ENCODE peak calls at places on chromosomes 11 and 22, in four cellular contexts. H is pancreas; J is CD8-positive, alpha-beta T cell; V is right lobe of liver. T is an unnamed sample. For H3K9me3, the result is how much of the 10 kb centered on the place peaks cover.

GRCh38 chr22:41739576-41739975 is 40.3 kb downstream of the MEI1 start:
- DNase-seq in H (no peak), J (no peak), V (no peak), T (no peak)

GRCh38 chr11:60924906-60925684 is 835 bp downstream of the TMEM132A start:
- DNase-seq in H (no peak), J (no peak), V (no peak), T (no peak)

GRCh38 chr11:102279641-102280170 is 37.6 kb upstream of the BIRC3 start:
- DNase-seq in H (no peak), J (no peak), V (no peak), T (no peak)

GRCh38 chr11:103170865-103171264 is 61.6 kb downstream of the DYNC2H1 start:
- DNase-seq in H (no peak), J (no peak), V (no peak), T (no peak)

GRCh38 chr11:64226507-64227051 is 505 bp downstream of the NUDT22 start:
- DNase-seq in H (peak), J (no peak), V (peak), T (peak)

GRCh38 chr22:33542153-33542552 is 378.1 kb downstream of the LARGE1 start:
- DNase-seq in H (no peak), J (no peak), V (peak), T (no peak)

GRCh38 chr22:30422481-30423295 is 2.9 kb upstream of the MTFP1 start:
- DNase-seq in H (peak), J (no peak), V (peak), T (peak)

GRCh38 chr11:16612234-16612571 is 126.2 kb upstream of the C11orf58 start:
- DNase-seq in H (no peak), J (no peak), V (no peak), T (no peak)

GRCh38 chr11:6388747-6389146 is 1.5 kb upstream of the SMPD1 start:
- DNase-seq in H (no peak), J (no peak), V (no peak), T (no peak)

GRCh38 chr11:110565690-110566336 is 136.1 kb downstream of the FDX1 start:
- DNase-seq in H (no peak), J (no peak), V (no peak), T (no peak)

GRCh38 chr11:34909955-34910354 is 6.2 kb downstream of the APIP start:
- DNase-seq in H (no peak), J (no peak), V (peak), T (no peak)

GRCh38 chr11:85626496-85626895 is 648 bp downstream of the DLG2 start:
- DNase-seq in H (no peak), J (no peak), V (peak), T (no peak)

GRCh38 chr11:47689480-47689879 is 25.7 kb downstream of the AGBL2 start:
- DNase-seq in H (no peak), J (no peak), V (no peak), T (no peak)

GRCh38 chr11:111549869-111550203 is 9.3 kb downstream of the LAYN start:
- DNase-seq in H (no peak), J (no peak), V (no peak), T (no peak)

GRCh38 chr11:104581246-104581980 is 316.8 kb downstream of the CASP12 start:
- DNase-seq in H (no peak), J (no peak), V (no peak), T (no peak)

GRCh38 chr11:10413268-10413667 is 41.8 kb upstream of the AMPD3 start:
- DNase-seq in H (no peak), J (peak), V (no peak), T (no peak)

GRCh38 chr11:130847517-130847916 is 68.8 kb downstream of the SNX19 start:
- DNase-seq in H (no peak), J (no peak), V (no peak), T (no peak)

GRCh38 chr11:15006139-15006759 is 34.1 kb upstream of the CALCA start:
- DNase-seq in H (no peak), J (no peak), V (no peak), T (no peak)

GRCh38 chr11:8692417-8692816 is 9.8 kb downstream of the RPL27A start:
- DNase-seq in H (no peak), J (no peak), V (no peak), T (no peak)

GRCh38 chr11:101288392-101288791 is 158.8 kb upstream of the PGR start:
- DNase-seq in H (no peak), J (no peak), V (no peak), T (no peak)

GRCh38 chr11:88695701-88696414 is 358.3 kb upstream of the CTSC start:
- DNase-seq in H (no peak), J (no peak), V (no peak), T (no peak)

GRCh38 chr11:22133785-22134184 is 59.1 kb upstream of the ANO5 start:
- DNase-seq in H (no peak), J (no peak), V (no peak), T (no peak)

GRCh38 chr11:20259506-20259905 is 99.2 kb upstream of the DBX1 start:
- DNase-seq in H (no peak), J (no peak), V (no peak), T (no peak)

GRCh38 chr11:12129227-12129626 is 18.8 kb downstream of the MICAL2 start:
- DNase-seq in H (no peak), J (no peak), V (no peak), T (no peak)

DNA sequence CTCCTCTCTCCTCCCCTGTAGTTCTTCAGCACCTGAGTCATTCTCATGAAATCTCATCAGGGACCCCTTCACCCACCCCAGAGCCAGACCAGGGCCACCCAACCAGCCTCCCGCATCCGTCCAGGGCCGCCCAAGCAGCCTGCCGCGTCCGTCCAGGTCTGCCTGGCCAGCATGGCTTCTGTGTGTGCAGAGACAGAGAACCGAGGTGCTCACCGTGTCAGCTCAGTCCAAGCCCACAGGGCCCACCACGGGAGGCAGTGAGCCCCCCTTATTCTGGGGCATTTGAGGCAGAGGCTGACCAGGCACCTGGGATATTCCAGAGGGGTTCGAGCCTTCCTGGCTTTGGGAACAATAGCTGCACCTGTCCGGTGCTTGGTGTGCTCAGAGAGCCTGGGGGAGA is 1117.3 kb downstream of the BRD1 start:
- DNase-seq in H (no peak), J (no peak), V (no peak), T (peak)
- H3K9me3 ChIP-seq in H (under half), J (under half), V (under half), T (under half)

DNA sequence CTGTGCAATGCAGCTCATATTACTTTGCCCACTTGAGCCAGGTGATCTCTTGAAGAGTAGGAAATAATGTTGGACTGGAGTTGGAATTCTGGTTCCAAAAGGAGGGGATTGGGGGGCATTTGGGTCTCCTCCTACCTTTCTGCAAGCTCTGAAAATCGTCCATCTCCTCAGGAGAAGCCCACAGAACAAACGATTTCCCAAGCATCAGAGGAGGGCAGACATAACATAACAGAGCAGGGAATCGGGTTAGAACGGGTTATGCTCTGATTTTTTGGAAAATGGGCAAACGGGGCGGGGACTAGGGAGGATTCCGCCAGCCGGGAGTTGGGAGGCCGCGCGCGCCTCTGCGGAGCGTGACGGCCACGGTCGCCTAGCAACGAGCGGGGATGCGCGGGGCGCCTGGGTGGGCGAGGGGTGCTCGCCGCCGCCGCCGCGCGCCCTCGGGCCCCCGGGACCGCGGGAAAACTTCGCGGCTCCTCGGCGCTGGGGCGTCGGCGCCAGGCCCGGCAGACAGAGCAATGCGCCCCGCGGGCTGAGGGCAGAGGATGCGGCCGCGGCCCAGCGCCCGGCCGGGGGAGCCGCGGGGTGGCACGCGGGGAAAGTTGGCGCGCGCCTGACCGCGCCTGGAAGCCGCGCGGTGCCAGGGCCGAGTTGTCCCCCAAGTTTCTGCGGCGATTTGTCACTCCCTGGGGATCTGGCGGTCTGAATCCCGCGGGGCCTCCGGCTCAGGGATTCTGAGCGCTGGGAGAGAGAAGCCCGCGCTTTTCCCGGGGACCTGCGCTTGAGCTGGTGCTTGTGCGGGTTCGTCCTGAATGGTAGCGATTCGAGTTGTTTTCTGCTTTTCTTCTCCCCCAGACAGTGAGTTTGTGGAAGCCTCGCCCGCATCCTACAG is 27.8 kb upstream of the AMOTL1 start:
- DNase-seq in H (peak), J (no peak), V (peak), T (peak)
- H3K27ac ChIP-seq in H (no peak), J (no peak), V (no peak), T (no peak)

DNA sequence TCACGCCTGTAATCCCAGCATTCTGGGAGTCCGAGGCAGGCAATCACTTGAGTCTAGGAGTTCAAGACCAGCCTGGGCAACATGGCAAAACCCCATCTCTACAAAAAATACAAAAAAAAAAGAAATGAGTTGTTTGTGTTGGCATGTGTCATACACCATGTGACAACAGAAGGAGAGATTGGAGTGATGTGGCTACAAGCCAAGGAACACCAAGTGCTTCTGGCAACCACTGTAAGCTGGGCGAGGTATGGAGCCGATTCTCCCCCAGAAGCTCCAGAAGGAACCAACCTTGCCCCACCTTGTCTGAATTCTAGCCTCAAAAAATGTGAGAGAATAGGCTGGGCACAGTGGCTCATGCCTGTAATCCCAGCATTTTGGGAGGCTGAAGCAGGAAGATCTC is 39.1 kb upstream of the SLC35C1 start:
- DNase-seq in H (no peak), J (no peak), V (peak), T (no peak)
- H3K4me3 ChIP-seq in H (no peak), J (no peak), V (no peak), T (no peak)

DNA sequence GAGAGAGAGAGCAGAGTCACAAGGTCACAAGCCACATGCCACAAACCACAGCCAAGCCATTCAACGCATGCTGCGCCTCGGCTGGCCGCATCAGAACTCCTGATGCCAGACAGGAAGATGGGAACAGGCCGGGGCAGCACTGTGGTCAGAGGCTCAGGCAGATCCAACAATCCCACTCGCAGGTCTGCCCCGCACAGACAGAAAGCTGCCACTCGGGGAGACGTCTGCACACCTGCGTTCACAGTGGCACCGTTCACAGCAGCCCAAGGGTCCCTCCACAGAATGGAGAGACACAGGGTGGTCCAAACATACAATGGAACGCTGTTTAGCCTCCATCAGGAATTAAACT is 408.8 kb downstream of the CTTN start:
- DNase-seq in H (no peak), J (no peak), V (no peak), T (no peak)
- H3K9me3 ChIP-seq in H (under half), J (under half), V (under half), T (under half)

DNA sequence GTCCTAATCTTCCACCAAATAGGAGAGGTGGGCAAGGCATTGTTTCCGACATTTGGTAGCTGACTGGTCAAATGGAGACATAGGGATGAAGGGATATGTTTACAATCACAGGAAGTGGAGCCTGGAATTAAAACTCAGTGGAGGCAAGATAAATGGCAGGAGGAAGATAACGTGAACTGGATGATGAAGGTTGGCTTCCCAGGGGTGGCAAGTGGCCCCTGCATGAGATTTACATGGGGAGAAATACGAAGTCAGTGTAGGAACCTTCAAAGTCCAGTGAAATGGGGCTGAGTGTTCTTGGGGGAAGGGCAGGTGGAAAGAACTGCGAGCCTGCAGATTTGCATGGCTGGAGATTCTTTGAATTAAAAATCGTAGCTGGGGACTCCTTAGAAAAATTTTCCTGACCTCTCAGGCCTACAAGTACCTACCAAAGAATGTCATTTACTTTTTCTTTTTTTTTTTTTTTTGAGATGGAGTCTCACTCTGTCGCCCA is 724 bp upstream of the FOXRED2 start:
- DNase-seq in H (no peak), J (no peak), V (no peak), T (no peak)
- H3K27ac ChIP-seq in H (peak), J (peak), V (peak), T (no peak)

GRCh38 chr22:37509026-37509886 is 10.0 kb downstream of the CARD10 start:
- DNase-seq in H (peak), J (no peak), V (no peak), T (no peak)
- H3K4me3 ChIP-seq in H (no peak), J (no peak), V (no peak), T (no peak)

T was measured in aorta.